ENCODE peak calls at places on chromosomes 7 and 10, in five cellular contexts. K, C, Q, L and J are unnamed samples.

GRCh38 chr7:151056286-151057037 is 1.2 kb downstream of the CDK5 start:
- DNase-seq in K (no peak), C (no peak), Q (no peak), L (no peak), J (no peak)

GRCh38 chr7:4774804-4775280 is 581 bp upstream of the AP5Z1 start:
- DNase-seq in K (no peak), C (peak), Q (peak), L (no peak), J (no peak)

GRCh38 chr10:74480778-74481177 is 329.8 kb downstream of the ADK start:
- DNase-seq in K (no peak), C (no peak), Q (no peak), L (no peak), J (no peak)

GRCh38 chr7:4713183-4713784 is 31.2 kb downstream of the FOXK1 start:
- DNase-seq in K (no peak), C (peak), Q (no peak), L (no peak), J (no peak)

GRCh38 chr7:69283421-69283820 is 314.9 kb upstream of the AUTS2 start:
- DNase-seq in K (no peak), C (no peak), Q (no peak), L (no peak), J (no peak)

GRCh38 chr10:47282657-47283018 is 17.4 kb upstream of the GDF10 start:
- DNase-seq in K (no peak), C (no peak), Q (no peak), L (no peak), J (no peak)

GRCh38 chr10:16436367-16436757 is 448 bp upstream of the PTER start:
- DNase-seq in K (no peak), C (peak), Q (no peak), L (no peak), J (peak)

GRCh38 chr10:79184141-79184625 is 115.4 kb downstream of the ZMIZ1 start:
- DNase-seq in K (no peak), C (peak), Q (no peak), L (peak), J (no peak)

GRCh38 chr10:32971536-32972091 is 13.6 kb upstream of the ITGB1 start:
- DNase-seq in K (no peak), C (no peak), Q (no peak), L (no peak), J (no peak)

GRCh38 chr10:75814071-75814470 is 382.6 kb downstream of the LRMDA start:
- DNase-seq in K (no peak), C (no peak), Q (no peak), L (no peak), J (no peak)

GRCh38 chr10:127406018-127406550 is 143.0 kb upstream of the NPS start:
- DNase-seq in K (no peak), C (no peak), Q (no peak), L (no peak), J (no peak)

GRCh38 chr10:3423411-3423810 is 250.8 kb upstream of the PITRM1 start:
- DNase-seq in K (no peak), C (no peak), Q (no peak), L (no peak), J (no peak)

GRCh38 chr7:129363-130221 is 62.8 kb upstream of the FAM20C start:
- DNase-seq in K (no peak), C (no peak), Q (no peak), L (peak), J (no peak)

GRCh38 chr7:111018447-111018846 is 72.5 kb upstream of the LRRN3 start:
- DNase-seq in K (no peak), C (no peak), Q (no peak), L (no peak), J (no peak)

GRCh38 chr10:126667568-126667967 is 2.9 kb downstream of the C10orf90 start:
- DNase-seq in K (no peak), C (no peak), Q (no peak), L (no peak), J (no peak)

GRCh38 chr10:17835688-17836087 is 26.5 kb downstream of the MRC1 start:
- DNase-seq in K (no peak), C (peak), Q (no peak), L (no peak), J (no peak)

GRCh38 chr10:71782917-71783490 is 9.7 kb upstream of the VSIR start:
- DNase-seq in K (no peak), C (no peak), Q (peak), L (no peak), J (no peak)

GRCh38 chr7:152674860-152675760 is 831 bp downstream of the XRCC2 start:
- DNase-seq in K (no peak), C (no peak), Q (no peak), L (no peak), J (peak)

GRCh38 chr10:28054211-28054888 is 55.5 kb upstream of the ODAD2 start:
- DNase-seq in K (peak), C (peak), Q (no peak), L (no peak), J (no peak)

GRCh38 chr10:74190494-74190893 is 39.5 kb downstream of the ADK start:
- DNase-seq in K (no peak), C (no peak), Q (no peak), L (no peak), J (no peak)

GRCh38 chr7:109873296-109873695 is 1217.6 kb upstream of the LRRN3 start:
- DNase-seq in K (no peak), C (no peak), Q (peak), L (peak), J (no peak)

GRCh38 chr10:106025208-106025811 is 1139.2 kb downstream of the SORCS1 start:
- DNase-seq in K (no peak), C (no peak), Q (no peak), L (no peak), J (no peak)

GRCh38 chr7:132709971-132710567 is 133.8 kb upstream of the PLXNA4 start:
- DNase-seq in K (peak), C (peak), Q (no peak), L (no peak), J (no peak)

GRCh38 chr7:35613150-35613549 is 81.8 kb downstream of the HERPUD2 start:
- DNase-seq in K (no peak), C (peak), Q (no peak), L (no peak), J (no peak)

GRCh38 chr7:28329616-28330373 is 82.5 kb upstream of the CREB5 start:
- DNase-seq in K (no peak), C (peak), Q (no peak), L (no peak), J (peak)

GRCh38 chr10:122363722-122364463 is 10.6 kb upstream of the PLEKHA1 start:
- DNase-seq in K (no peak), C (no peak), Q (no peak), L (no peak), J (no peak)

GRCh38 chr7:39269034-39269433 is 291.3 kb downstream of the POU6F2 start:
- DNase-seq in K (no peak), C (no peak), Q (no peak), L (no peak), J (no peak)